ENCODE peak calls at places on chromosomes 6 and 20, in six cellular contexts. T is fibroblast of mammary gland, G is stomach, V is fibroblast of pulmonary artery, A is breast epithelium, H is mucosa of descending colon. L is an unnamed sample.
A peak's percentile ranks its signal among the peaks of the same experiment; 100 is the strongest.

GRCh38 chr20:10800288-10800687 is 126.5 kb upstream of the JAG1 start:
- DNase-seq in T (no peak), G (no peak), V (no peak), A (no peak), H (no peak), L (no peak)

GRCh38 chr20:59307270-59307669 is 6.9 kb downstream of the EDN3 start:
- DNase-seq in T (no peak), G (no peak), V (no peak), A (no peak), H (peak; percentile 51), L (no peak)

GRCh38 chr6:41449399-41450245 is 96.6 kb upstream of the FOXP4 start:
- DNase-seq in T (peak; percentile 52), G (peak; percentile 95), V (no peak), A (no peak), H (peak; percentile 87), L (peak; percentile 63)

GRCh38 chr6:153129873-153130514 is 1.1 kb downstream of the RGS17 start:
- DNase-seq in T (no peak), G (no peak), V (no peak), A (no peak), H (no peak), L (peak; percentile 33)

GRCh38 chr6:80767808-80768207 is 661.3 kb downstream of the BCKDHB start:
- DNase-seq in T (peak; percentile 95), G (no peak), V (peak; percentile 65), A (no peak), H (peak; percentile 38), L (peak; percentile 65)

GRCh38 chr6:89385846-89386245 is 26.2 kb downstream of the RRAGD start:
- DNase-seq in T (no peak), G (no peak), V (no peak), A (no peak), H (no peak), L (no peak)

GRCh38 chr6:88823998-88824397 is 139.4 kb downstream of the RNGTT start:
- DNase-seq in T (peak; percentile 57), G (no peak), V (peak; percentile 39), A (no peak), H (no peak), L (no peak)

GRCh38 chr6:80728340-80728739 is 621.9 kb downstream of the BCKDHB start:
- DNase-seq in T (peak; percentile 32), G (no peak), V (no peak), A (no peak), H (no peak), L (no peak)

GRCh38 chr20:36642136-36642535 is 3.9 kb downstream of the SLA2 start:
- DNase-seq in T (no peak), G (no peak), V (no peak), A (no peak), H (no peak), L (no peak)

GRCh38 chr6:129280719-129281118 is 397.8 kb downstream of the LAMA2 start:
- DNase-seq in T (no peak), G (no peak), V (no peak), A (no peak), H (no peak), L (no peak)

GRCh38 chr20:2144850-2145249 is 43.2 kb downstream of the STK35 start:
- DNase-seq in T (no peak), G (no peak), V (no peak), A (no peak), H (no peak), L (no peak)

GRCh38 chr6:41072836-41073202 is at the start of gene NFYA:
- DNase-seq in T (peak; percentile 99), G (peak; percentile 100), V (no peak), A (peak; percentile 99), H (peak; percentile 99), L (no peak)

GRCh38 chr20:41872986-41873385 is 254.8 kb upstream of the CHD6 start:
- DNase-seq in T (no peak), G (no peak), V (no peak), A (no peak), H (no peak), L (no peak)

DNA sequence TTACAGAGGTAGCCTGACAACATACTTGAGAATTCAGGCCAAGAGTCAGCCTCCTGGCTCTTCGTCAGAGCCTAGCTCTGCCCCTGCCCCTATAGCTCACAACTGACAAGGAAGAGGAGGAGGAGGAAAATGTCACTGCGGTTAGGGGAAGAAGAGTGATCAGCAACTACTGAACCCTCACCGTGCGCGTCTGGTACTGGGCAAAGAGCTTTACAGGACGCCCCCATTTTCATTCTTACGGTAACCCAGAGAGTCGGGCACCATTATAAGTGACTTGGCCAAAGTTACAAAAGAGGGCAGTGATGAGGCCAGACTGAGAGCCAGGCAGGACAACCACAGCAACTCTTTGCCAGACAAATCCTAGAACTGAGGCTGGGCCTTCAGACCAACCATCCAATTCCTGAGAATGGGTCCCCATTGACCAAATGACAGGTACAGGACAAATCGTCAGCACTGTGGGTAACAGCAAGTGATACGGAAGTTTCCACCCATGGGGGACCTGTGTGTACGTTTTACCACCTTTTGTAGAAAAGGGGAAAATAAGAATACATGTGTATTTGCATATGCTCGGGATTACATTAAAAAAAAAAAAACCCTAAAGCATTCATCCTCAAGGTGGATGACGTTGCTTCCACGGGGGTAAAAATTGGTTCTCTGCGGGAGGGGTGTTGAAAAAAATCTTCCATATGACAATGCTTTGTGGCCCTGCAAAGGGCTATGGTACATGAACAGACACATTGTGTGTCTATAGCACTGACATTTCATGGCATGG is 118.1 kb downstream of the NFATC2 start:
- DNase-seq in T (no peak), G (no peak), V (no peak), A (no peak), H (no peak), L (no peak)
- H3K4me3 ChIP-seq in T (no peak overlapping the region), G (no peak overlapping the region), V (no peak overlapping the region), A (no peak overlapping the region), H (no peak overlapping the region), L (no peak overlapping the region)

DNA sequence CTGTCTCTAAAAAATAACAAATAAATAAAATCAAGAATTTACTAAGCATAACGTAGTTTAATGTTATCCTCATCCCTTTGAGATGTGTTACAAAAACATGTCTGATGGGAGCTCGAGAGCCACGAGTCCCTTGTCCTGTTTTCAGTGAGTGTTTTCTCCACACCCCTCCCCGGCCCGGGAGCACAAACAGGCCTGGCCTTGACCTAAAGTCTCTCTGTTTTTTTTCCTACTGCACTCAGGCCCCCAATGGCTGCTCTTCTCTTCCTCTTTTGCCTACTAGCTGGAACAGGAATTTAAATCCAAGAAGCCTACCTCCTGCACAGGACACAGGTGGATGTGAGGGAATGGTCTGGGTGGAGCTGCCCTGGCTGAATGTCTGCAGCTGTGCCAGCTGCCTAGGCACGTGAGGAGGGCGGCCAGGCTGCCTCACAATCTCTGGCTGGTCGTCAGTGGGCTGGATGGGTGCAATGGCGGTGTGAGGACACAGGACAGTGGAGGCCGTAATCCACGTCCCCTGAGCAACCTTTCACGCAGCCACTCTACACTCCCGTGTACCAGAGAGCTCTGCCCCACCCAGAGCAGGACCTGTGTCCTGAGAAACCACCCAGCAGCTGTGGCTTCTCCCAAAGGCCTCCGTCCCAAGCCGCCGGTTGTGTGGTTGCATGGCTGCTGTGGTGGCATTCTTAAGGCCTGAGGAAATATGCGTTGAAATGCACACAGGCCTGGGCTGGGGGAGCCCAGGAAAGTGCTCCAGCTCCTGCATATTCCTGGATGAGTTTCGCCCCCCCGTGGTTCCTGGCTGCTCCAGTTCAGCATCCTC is 117.5 kb downstream of the FAM120B start:
- DNase-seq in T (no peak), G (no peak), V (no peak), A (no peak), H (no peak), L (no peak)
- TF ChIP-seq CTCF in T (no peak), G (no peak), V (no peak), A (no peak), H (no peak), L (no peak)

GRCh38 chr20:44187054-44187762 is at the start of gene JPH2:
- DNase-seq in T (peak; percentile 51), G (peak; percentile 39), V (peak; percentile 62), A (peak; percentile 65), H (peak; percentile 47), L (peak; percentile 59)

GRCh38 chr20:44186201-44186600 is 787 bp downstream of the JPH2 start:
- DNase-seq in T (no peak), G (no peak), V (no peak), A (no peak), H (no peak), L (no peak)

GRCh38 chr20:44187763-44188709 is 1.0 kb upstream of the JPH2 start:
- DNase-seq in T (no peak), G (no peak), V (no peak), A (no peak), H (no peak), L (peak; percentile 50)

GRCh38 chr20:44185574-44185973 is 1.4 kb downstream of the JPH2 start:
- DNase-seq in T (no peak), G (no peak), V (no peak), A (no peak), H (no peak), L (no peak)

GRCh38 chr20:44186674-44187053 is 324 bp downstream of the JPH2 start:
- DNase-seq in T (no peak), G (no peak), V (no peak), A (no peak), H (peak; percentile 46), L (no peak)
- H3K4me3 ChIP-seq in T (peak overlapping the region; percentile 40), G (peak overlapping the region; percentile 55), V (peak overlapping the region; percentile 45), A (peak overlapping the region; percentile 58), H (no peak overlapping the region), L (peak overlapping the region; percentile 47)

GRCh38 chr20:57948177-57948955 is 238.6 kb upstream of the PMEPA1 start:
- DNase-seq in T (no peak), G (no peak), V (no peak), A (no peak), H (no peak), L (no peak)

GRCh38 chr20:57944988-57945387 is 235.2 kb upstream of the PMEPA1 start:
- DNase-seq in T (no peak), G (no peak), V (no peak), A (no peak), H (no peak), L (no peak)

GRCh38 chr20:57950764-57951163 is 240.9 kb upstream of the PMEPA1 start:
- DNase-seq in T (no peak), G (no peak), V (no peak), A (no peak), H (no peak), L (no peak)

GRCh38 chr20:57946559-57947315 is 236.9 kb upstream of the PMEPA1 start:
- DNase-seq in T (no peak), G (no peak), V (no peak), A (no peak), H (no peak), L (no peak)

GRCh38 chr20:57947421-57948176 is 237.8 kb upstream of the PMEPA1 start:
- DNase-seq in T (peak; percentile 39), G (no peak), V (no peak), A (no peak), H (no peak), L (no peak)
- TF ChIP-seq CTCF in T (no peak), G (no peak), V (no peak), A (no peak), H (no peak), L (no peak)

DNA sequence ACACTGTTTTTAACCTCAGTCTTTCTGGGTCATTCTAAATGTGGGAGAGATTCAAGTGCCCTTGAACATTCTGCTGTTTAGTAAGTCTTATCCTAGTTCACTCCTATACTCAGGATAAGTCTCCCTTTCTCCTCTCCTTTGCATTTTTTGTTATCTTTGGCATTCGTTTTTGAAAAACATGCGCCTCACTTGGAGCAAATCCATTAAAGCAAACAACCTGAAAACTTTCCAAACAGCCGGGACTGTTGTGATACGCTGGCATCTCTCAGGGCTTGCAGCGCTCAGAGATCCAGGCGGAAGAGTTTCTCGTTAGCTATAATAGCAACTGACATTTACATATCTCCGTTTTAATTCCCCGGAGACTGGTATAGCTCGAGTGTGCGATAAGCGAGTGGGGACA is 114.4 kb upstream of the SOX4 start:
- DNase-seq in T (peak; percentile 51), G (no peak), V (peak; percentile 84), A (no peak), H (peak; percentile 9), L (peak; percentile 92)
- H3K4me3 ChIP-seq in T (peak overlapping the region; percentile 13), G (peak overlapping the region; percentile 29), V (peak overlapping the region; percentile 31), A (peak overlapping the region; percentile 31), H (no peak overlapping the region), L (no peak overlapping the region)